ENCODE peak calls at places on chromosome 12, in seven cellular contexts. R, T, Z, Q, H, F and M are unnamed samples.

GRCh38 chr12:105705765-105706164 is 375.3 kb downstream of the C12orf75 start:
- DNase-seq in R (no peak), T (peak; percentile 69), Z (no peak), Q (no peak), H (peak; percentile 74), F (no peak), M (peak; percentile 3)

GRCh38 chr12:19804737-19805136 is 365.4 kb downstream of the AEBP2 start:
- DNase-seq in R (no peak), T (no peak), Z (no peak), Q (no peak), H (no peak), F (no peak), M (no peak)

GRCh38 chr12:96073346-96074336 is 38.3 kb upstream of the LTA4H start:
- DNase-seq in R (no peak), T (no peak), Z (no peak), Q (no peak), H (no peak), F (no peak), M (no peak)

GRCh38 chr12:109553471-109553870 is 19.8 kb downstream of the MMAB start:
- DNase-seq in R (no peak), T (no peak), Z (no peak), Q (no peak), H (no peak), F (no peak), M (no peak)

GRCh38 chr12:107564946-107565345 is 120.7 kb upstream of the PWP1 start:
- DNase-seq in R (no peak), T (no peak), Z (no peak), Q (no peak), H (no peak), F (no peak), M (peak; percentile 9)

GRCh38 chr12:75489613-75490210 is 9.2 kb downstream of the GLIPR1 start:
- DNase-seq in R (no peak), T (no peak), Z (no peak), Q (no peak), H (no peak), F (no peak), M (no peak)

GRCh38 chr12:131736807-131737484 is 26.1 kb downstream of the SFSWAP start:
- DNase-seq in R (no peak), T (no peak), Z (no peak), Q (no peak), H (no peak), F (no peak), M (no peak)

GRCh38 chr12:52506858-52507715 is 13.1 kb downstream of the KRT5 start:
- DNase-seq in R (no peak), T (no peak), Z (no peak), Q (no peak), H (no peak), F (no peak), M (peak; percentile 10)

GRCh38 chr12:122870163-122870842 is 25.6 kb downstream of the VPS37B start:
- DNase-seq in R (no peak), T (peak; percentile 46), Z (no peak), Q (no peak), H (no peak), F (no peak), M (no peak)

GRCh38 chr12:100481021-100481420 is 7.4 kb downstream of the NR1H4 start:
- DNase-seq in R (no peak), T (no peak), Z (no peak), Q (no peak), H (no peak), F (no peak), M (no peak)

GRCh38 chr12:52818376-52818775 is 4.5 kb upstream of the KRT4 start:
- DNase-seq in R (no peak), T (no peak), Z (no peak), Q (no peak), H (no peak), F (no peak), M (no peak)

GRCh38 chr12:9869307-9870161 is at the start of gene CLEC2B:
- DNase-seq in R (no peak), T (no peak), Z (no peak), Q (no peak), H (peak; percentile 9), F (no peak), M (no peak)

GRCh38 chr12:67068204-67068731 is 200.9 kb upstream of the CAND1 start:
- DNase-seq in R (no peak), T (no peak), Z (no peak), Q (no peak), H (no peak), F (no peak), M (no peak)

GRCh38 chr12:11656550-11656949 is 7.1 kb downstream of the ETV6 start:
- DNase-seq in R (no peak), T (no peak), Z (no peak), Q (no peak), H (no peak), F (no peak), M (no peak)

GRCh38 chr12:163406-163986 is 50.5 kb downstream of the SLC6A12 start:
- DNase-seq in R (no peak), T (no peak), Z (no peak), Q (no peak), H (no peak), F (no peak), M (no peak)

GRCh38 chr12:104551313-104551931 is 94.7 kb downstream of the CHST11 start:
- DNase-seq in R (no peak), T (no peak), Z (no peak), Q (no peak), H (no peak), F (no peak), M (no peak)

GRCh38 chr12:107992870-107993451 is 136.1 kb upstream of the WSCD2 start:
- DNase-seq in R (no peak), T (no peak), Z (no peak), Q (no peak), H (no peak), F (no peak), M (peak; percentile 33)

GRCh38 chr12:105481906-105482305 is 151.4 kb downstream of the C12orf75 start:
- DNase-seq in R (no peak), T (no peak), Z (no peak), Q (no peak), H (no peak), F (no peak), M (no peak)

GRCh38 chr12:41286426-41286825 is 98.3 kb downstream of the PDZRN4 start:
- DNase-seq in R (no peak), T (no peak), Z (no peak), Q (no peak), H (no peak), F (no peak), M (no peak)

GRCh38 chr12:100799770-100800169 is 5.2 kb downstream of the ANO4 start:
- DNase-seq in R (no peak), T (no peak), Z (no peak), Q (no peak), H (no peak), F (no peak), M (no peak)

GRCh38 chr12:58920102-58920955 is at the start of gene LRIG3:
- DNase-seq in R (no peak), T (peak; percentile 96), Z (no peak), Q (no peak), H (peak; percentile 90), F (no peak), M (peak; percentile 38)

GRCh38 chr12:3885179-3886094 is 12.2 kb upstream of the PARP11 start:
- DNase-seq in R (peak; percentile 23), T (no peak), Z (no peak), Q (no peak), H (peak; percentile 35), F (peak; percentile 33), M (peak; percentile 23)

GRCh38 chr12:47111392-47111778 is 31.6 kb upstream of the AMIGO2 start:
- DNase-seq in R (no peak), T (no peak), Z (no peak), Q (no peak), H (no peak), F (no peak), M (no peak)

GRCh38 chr12:79662046-79662811 is 28.5 kb downstream of the PAWR start:
- DNase-seq in R (no peak), T (no peak), Z (no peak), Q (no peak), H (no peak), F (no peak), M (no peak)

GRCh38 chr12:58496411-58496810 is 423.9 kb downstream of the LRIG3 start:
- DNase-seq in R (no peak), T (no peak), Z (no peak), Q (no peak), H (no peak), F (no peak), M (no peak)

GRCh38 chr12:119423285-119423684 is 88.8 kb downstream of the CCDC60 start:
- DNase-seq in R (no peak), T (no peak), Z (no peak), Q (no peak), H (no peak), F (no peak), M (no peak)

GRCh38 chr12:123512838-123513665 is 20.5 kb downstream of the RILPL1 start:
- DNase-seq in R (no peak), T (no peak), Z (no peak), Q (no peak), H (no peak), F (no peak), M (no peak)

GRCh38 chr12:129036135-129036534 is 182.9 kb downstream of the GLT1D1 start:
- DNase-seq in R (no peak), T (no peak), Z (no peak), Q (no peak), H (no peak), F (no peak), M (no peak)

GRCh38 chr12:22658214-22658613 is 33.2 kb downstream of the ETNK1 start:
- DNase-seq in R (no peak), T (no peak), Z (no peak), Q (no peak), H (no peak), F (no peak), M (no peak)

GRCh38 chr12:64968989-64969819 is 144.8 kb downstream of the TBC1D30 start:
- DNase-seq in R (no peak), T (no peak), Z (no peak), Q (no peak), H (no peak), F (no peak), M (no peak)

GRCh38 chr12:123061806-123062205 is 81.3 kb downstream of the ARL6IP4 start:
- DNase-seq in R (no peak), T (no peak), Z (no peak), Q (no peak), H (no peak), F (no peak), M (no peak)

GRCh38 chr12:98645572-98646067 is 530 bp downstream of the APAF1 start:
- DNase-seq in R (no peak), T (peak; percentile 70), Z (no peak), Q (no peak), H (peak; percentile 25), F (no peak), M (no peak)

GRCh38 chr12:100199023-100199346 is 1.6 kb upstream of the ACTR6 start:
- DNase-seq in R (no peak), T (no peak), Z (no peak), Q (no peak), H (no peak), F (no peak), M (no peak)

GRCh38 chr12:112891093-112892024 is 15.4 kb upstream of the OAS1 start:
- DNase-seq in R (no peak), T (no peak), Z (no peak), Q (no peak), H (peak; percentile 9), F (no peak), M (no peak)